ENCODE peak calls at places on chromosomes 16 and 17, in eight cellular contexts. X, Y, G, S, L, F, V and J are unnamed samples.
A peak's percentile ranks its signal among the peaks of the same experiment; 100 is the strongest.

GRCh38 chr16:65547799-65548446 is 426.1 kb upstream of the CDH11 start:
- DNase-seq in X (no peak), Y (no peak), G (no peak), S (peak; percentile 93), L (no peak), F (no peak), V (peak; percentile 100), J (peak; percentile 76)

GRCh38 chr16:89265647-89266046 is 48.1 kb downstream of the ZNF778 start:
- DNase-seq in X (no peak), Y (peak; percentile 45), G (no peak), S (no peak), L (no peak), F (no peak), V (no peak), J (no peak)

GRCh38 chr17:66474258-66474657 is 171.8 kb downstream of the PRKCA start:
- DNase-seq in X (no peak), Y (no peak), G (no peak), S (no peak), L (no peak), F (no peak), V (no peak), J (peak; percentile 50)

GRCh38 chr16:57999366-57999970 is 1.0 kb downstream of the ZNF319 start:
- DNase-seq in X (no peak), Y (no peak), G (no peak), S (peak; percentile 42), L (no peak), F (no peak), V (peak; percentile 42), J (peak; percentile 55)

GRCh38 chr17:79800325-79801155 is 3.7 kb upstream of the CBX8 start:
- DNase-seq in X (no peak), Y (peak; percentile 69), G (peak; percentile 81), S (peak; percentile 69), L (peak; percentile 37), F (no peak), V (peak; percentile 48), J (peak; percentile 63)

GRCh38 chr17:58332720-58333395 is 4.3 kb upstream of the TSPOAP1 start:
- DNase-seq in X (no peak), Y (no peak), G (peak; percentile 60), S (no peak), L (no peak), F (no peak), V (no peak), J (no peak)

GRCh38 chr17:9434502-9435113 is 141.0 kb downstream of the STX8 start:
- DNase-seq in X (no peak), Y (no peak), G (no peak), S (no peak), L (peak; percentile 50), F (no peak), V (no peak), J (no peak)

GRCh38 chr17:68775338-68775737 is 174.2 kb upstream of the FAM20A start:
- DNase-seq in X (no peak), Y (no peak), G (no peak), S (peak; percentile 27), L (no peak), F (no peak), V (peak; percentile 54), J (no peak)

GRCh38 chr17:6755731-6756184 is at the start of gene XAF1:
- DNase-seq in X (peak; percentile 45), Y (no peak), G (peak; percentile 46), S (peak; percentile 54), L (peak; percentile 32), F (no peak), V (peak; percentile 63), J (no peak)

GRCh38 chr17:57667461-57667923 is 77.6 kb downstream of the CCDC182 start:
- DNase-seq in X (peak; percentile 14), Y (no peak), G (no peak), S (no peak), L (no peak), F (no peak), V (no peak), J (no peak)

GRCh38 chr17:6567528-6568185 is 11.3 kb upstream of the PITPNM3 start:
- DNase-seq in X (peak; percentile 34), Y (peak; percentile 21), G (peak; percentile 24), S (no peak), L (peak; percentile 59), F (no peak), V (peak; percentile 27), J (peak; percentile 96)

GRCh38 chr16:21167360-21167759 is 8.9 kb downstream of the LDAF1 start:
- DNase-seq in X (no peak), Y (no peak), G (no peak), S (peak; percentile 96), L (peak; percentile 60), F (no peak), V (peak; percentile 90), J (peak; percentile 88)

GRCh38 chr16:1220841-1221627 is 4.0 kb downstream of the TPSG1 start:
- DNase-seq in X (no peak), Y (no peak), G (peak; percentile 71), S (no peak), L (no peak), F (no peak), V (no peak), J (no peak)

GRCh38 chr17:79871131-79871530 is 31.9 kb upstream of the CBX4 start:
- DNase-seq in X (no peak), Y (no peak), G (peak; percentile 73), S (no peak), L (no peak), F (no peak), V (no peak), J (no peak)

GRCh38 chr16:46899443-46900143 is 15.4 kb downstream of the GPT2 start:
- DNase-seq in X (no peak), Y (no peak), G (peak; percentile 76), S (no peak), L (no peak), F (no peak), V (no peak), J (no peak)

GRCh38 chr16:50712568-50712914 is 19.1 kb downstream of the NOD2 start:
- DNase-seq in X (no peak), Y (no peak), G (no peak), S (no peak), L (no peak), F (no peak), V (no peak), J (no peak)

GRCh38 chr17:53313746-53314145 is 509.0 kb upstream of the KIF2B start:
- DNase-seq in X (no peak), Y (no peak), G (no peak), S (peak; percentile 35), L (no peak), F (no peak), V (no peak), J (peak; percentile 5)

GRCh38 chr16:30033270-30033669 is 2.2 kb upstream of the TLCD3B start:
- DNase-seq in X (no peak), Y (no peak), G (no peak), S (no peak), L (no peak), F (no peak), V (no peak), J (no peak)

GRCh38 chr16:66204761-66205160 is 161.7 kb upstream of the CDH5 start:
- DNase-seq in X (no peak), Y (no peak), G (no peak), S (peak; percentile 72), L (no peak), F (no peak), V (peak; percentile 71), J (no peak)

GRCh38 chr16:84689126-84689525 is 10.7 kb upstream of the USP10 start:
- DNase-seq in X (no peak), Y (no peak), G (no peak), S (peak; percentile 87), L (no peak), F (no peak), V (peak; percentile 93), J (peak; percentile 77)

GRCh38 chr17:27283057-27283456 is 10.9 kb upstream of the WSB1 start:
- DNase-seq in X (no peak), Y (no peak), G (no peak), S (no peak), L (no peak), F (no peak), V (no peak), J (no peak)

GRCh38 chr16:73036074-73036826 is 11.7 kb downstream of the ZFHX3 start:
- DNase-seq in X (no peak), Y (no peak), G (no peak), S (no peak), L (peak; percentile 49), F (no peak), V (no peak), J (no peak)
- H3K4me3 ChIP-seq in X (no peak overlapping the region), Y (no peak overlapping the region), G (no peak overlapping the region), S (no peak overlapping the region), L (peak overlapping the region; percentile 36), F (no peak overlapping the region), V (no peak overlapping the region), J (no peak overlapping the region)

GRCh38 chr16:27463741-27464662 is 62.0 kb downstream of the IL21R start:
- DNase-seq in X (peak; percentile 38), Y (peak; percentile 46), G (peak; percentile 72), S (no peak), L (no peak), F (no peak), V (no peak), J (no peak)
- TF ChIP-seq CTCF in X (no peak), Y (no peak), G (no peak), S (no peak), L (no peak), F (no peak), V (no peak), J (no peak)

DNA sequence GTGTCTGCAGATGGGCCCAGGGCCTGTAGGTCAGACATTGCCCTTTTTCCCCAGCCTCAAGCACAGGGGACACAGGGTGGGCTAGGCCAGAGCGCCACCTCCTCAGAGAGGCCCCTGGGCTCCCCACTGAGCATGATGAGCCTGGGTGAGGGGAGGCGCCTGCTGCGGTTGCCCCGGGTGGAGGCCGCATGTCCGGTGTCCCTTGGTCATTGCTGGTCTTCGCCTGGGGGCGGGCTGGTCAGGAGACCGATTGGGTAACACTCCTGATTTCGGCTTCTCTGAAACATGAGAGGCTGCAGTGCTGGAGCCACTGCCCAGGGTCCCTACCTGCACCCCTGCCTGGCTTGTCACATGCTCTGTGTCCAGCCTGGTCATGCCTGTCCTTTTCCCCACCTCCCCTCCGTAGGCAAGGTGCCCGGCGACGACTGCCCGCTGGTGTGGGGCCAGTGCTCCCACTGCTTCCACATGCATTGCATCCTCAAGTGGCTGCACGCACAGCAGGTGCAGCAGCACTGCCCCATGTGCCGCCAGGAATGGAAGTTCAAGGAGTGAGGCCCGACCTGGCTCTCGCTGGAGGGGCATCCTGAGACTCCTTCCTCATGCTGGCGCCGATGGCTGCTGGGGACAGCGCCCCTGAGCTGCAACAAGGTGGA is 2.4 kb upstream of the NPB start:
- DNase-seq in X (no peak), Y (no peak), G (peak; percentile 69), S (no peak), L (no peak), F (no peak), V (no peak), J (no peak)
- H3K4me3 ChIP-seq in X (no peak overlapping the region), Y (no peak overlapping the region), G (no peak overlapping the region), S (no peak overlapping the region), L (no peak overlapping the region), F (no peak overlapping the region), V (no peak overlapping the region), J (no peak overlapping the region)

GRCh38 chr16:7083086-7083485 is 249.6 kb upstream of the RBFOX1 start:
- DNase-seq in X (no peak), Y (no peak), G (no peak), S (no peak), L (no peak), F (no peak), V (no peak), J (no peak)

GRCh38 chr16:7085776-7086175 is 246.9 kb upstream of the RBFOX1 start:
- DNase-seq in X (no peak), Y (no peak), G (no peak), S (no peak), L (no peak), F (no peak), V (no peak), J (no peak)

GRCh38 chr16:7090628-7091115 is 242.0 kb upstream of the RBFOX1 start:
- DNase-seq in X (no peak), Y (no peak), G (no peak), S (no peak), L (no peak), F (no peak), V (no peak), J (no peak)

GRCh38 chr16:7086842-7087616 is 245.6 kb upstream of the RBFOX1 start:
- DNase-seq in X (peak; percentile 46), Y (peak; percentile 55), G (peak; percentile 37), S (no peak), L (no peak), F (no peak), V (no peak), J (no peak)
- TF ChIP-seq CTCF in X (no peak), Y (no peak), G (no peak), S (no peak), L (peak; percentile 44), F (no peak), V (no peak), J (no peak)